ENCODE peak calls at places on chromosomes 3 and 15, in four cellular contexts. C is amniotic stem cell, X is bronchial epithelial cell, Y is mammary epithelial cell. Q is an unnamed sample.

GRCh38 chr3:176584413-176585176 is 612.7 kb downstream of the TBL1XR1 start:
- DNase-seq in C (no peak), X (peak), Y (no peak), Q (no peak)

GRCh38 chr3:46884427-46884826 is 6.9 kb downstream of the PTH1R start:
- DNase-seq in C (no peak), X (no peak), Y (no peak), Q (no peak)

GRCh38 chr3:134445631-134446030 is 40.2 kb downstream of the ANAPC13 start:
- DNase-seq in C (no peak), X (peak), Y (peak), Q (no peak)

GRCh38 chr3:45560270-45561020 is 34.1 kb upstream of the LIMD1 start:
- DNase-seq in C (no peak), X (no peak), Y (no peak), Q (peak)

GRCh38 chr15:71627604-71628003 is 182.8 kb upstream of the NR2E3 start:
- DNase-seq in C (no peak), X (no peak), Y (no peak), Q (no peak)

GRCh38 chr3:195704433-195704999 is 16.3 kb upstream of the MUC20 start:
- DNase-seq in C (no peak), X (no peak), Y (no peak), Q (no peak)

GRCh38 chr3:194342861-194343560 is 8.1 kb downstream of the CPN2 start:
- DNase-seq in C (no peak), X (no peak), Y (no peak), Q (no peak)

GRCh38 chr3:24288538-24289236 is 206.0 kb downstream of the THRB start:
- DNase-seq in C (no peak), X (no peak), Y (no peak), Q (no peak)

GRCh38 chr3:52277972-52278509 is 408 bp downstream of the WDR82 start:
- DNase-seq in C (no peak), X (peak), Y (no peak), Q (peak)

GRCh38 chr3:150508401-150508800 is 37.9 kb downstream of the SERP1 start:
- DNase-seq in C (no peak), X (peak), Y (peak), Q (no peak)

GRCh38 chr15:69631005-69631404 is 178.4 kb downstream of the RPLP1 start:
- DNase-seq in C (no peak), X (no peak), Y (no peak), Q (no peak)

GRCh38 chr3:109985942-109986555 is 648.7 kb upstream of the DPPA4 start:
- DNase-seq in C (no peak), X (peak), Y (peak), Q (no peak)

GRCh38 chr3:130854208-130854864 is 39.5 kb upstream of the ATP2C1 start:
- DNase-seq in C (no peak), X (no peak), Y (no peak), Q (no peak)

GRCh38 chr15:71385469-71385868 is 270.2 kb downstream of the THSD4 start:
- DNase-seq in C (no peak), X (no peak), Y (no peak), Q (no peak)

GRCh38 chr3:124553178-124553577 is 177.1 kb upstream of the UMPS start:
- DNase-seq in C (no peak), X (no peak), Y (no peak), Q (no peak)

GRCh38 chr3:50194903-50195500 is 3.6 kb downstream of the GNAT1 start:
- DNase-seq in C (no peak), X (peak), Y (no peak), Q (no peak)

GRCh38 chr3:171108066-171108465 is 81.5 kb upstream of the SLC2A2 start:
- DNase-seq in C (no peak), X (peak), Y (peak), Q (no peak)

GRCh38 chr3:107833046-107833445 is 257.8 kb downstream of the CD47 start:
- DNase-seq in C (no peak), X (no peak), Y (no peak), Q (no peak)

GRCh38 chr3:11375333-11376076 is 103.3 kb downstream of the ATG7 start:
- DNase-seq in C (no peak), X (no peak), Y (no peak), Q (no peak)

GRCh38 chr15:37882640-37883039 is 51.8 kb upstream of the TMCO5A start:
- DNase-seq in C (no peak), X (no peak), Y (no peak), Q (no peak)

GRCh38 chr3:149581248-149581647 is 76.6 kb downstream of the WWTR1 start:
- DNase-seq in C (no peak), X (peak), Y (peak), Q (no peak)

GRCh38 chr15:31096563-31096962 is 5.0 kb downstream of the TRPM1 start:
- DNase-seq in C (no peak), X (no peak), Y (no peak), Q (no peak)

GRCh38 chr3:160797306-160797705 is 41.3 kb downstream of the PPM1L start:
- DNase-seq in C (no peak), X (no peak), Y (no peak), Q (no peak)

GRCh38 chr3:18393906-18394305 is 31.2 kb downstream of the SATB1 start:
- DNase-seq in C (no peak), X (peak), Y (peak), Q (no peak)

GRCh38 chr15:43225201-43225949 is 4.6 kb upstream of the EPB42 start:
- DNase-seq in C (peak), X (peak), Y (peak), Q (no peak)

GRCh38 chr3:98734737-98735136 is 28.4 kb upstream of the ST3GAL6 start:
- DNase-seq in C (no peak), X (no peak), Y (no peak), Q (no peak)

GRCh38 chr3:39021029-39021428 is 30.7 kb downstream of the SCN11A start:
- DNase-seq in C (no peak), X (peak), Y (no peak), Q (no peak)

GRCh38 chr3:16515885-16516420 is 2.5 kb upstream of the RFTN1 start:
- DNase-seq in C (no peak), X (no peak), Y (no peak), Q (no peak)

GRCh38 chr3:104132566-104132997 is 1234.1 kb upstream of the ALCAM start:
- DNase-seq in C (no peak), X (peak), Y (no peak), Q (no peak)

GRCh38 chr3:123279121-123279520 is 77.4 kb downstream of the SEC22A start:
- DNase-seq in C (no peak), X (no peak), Y (no peak), Q (no peak)

GRCh38 chr3:120428904-120429303 is 21.9 kb downstream of the FSTL1 start:
- DNase-seq in C (no peak), X (no peak), Y (no peak), Q (no peak)